ENCODE peak calls at places on chromosomes 5 and 9, in four cellular contexts. J is stimulated activated CD8-positive, alpha-beta memory T cell treated with anti-CD3 and anti-CD28 coated beads, Interleukin-7, amount 100 ng/mL, for 24 hours; Q is NCI-H1048; O is posterior cingulate gyrus. Z is an unnamed sample.

GRCh38 chr5:74633710-74634109 is 6.8 kb downstream of the ENC1 start:
- DNase-seq in J (no peak), Q (no peak), O (no peak), Z (no peak)

GRCh38 chr5:92313385-92313784 is 930.3 kb upstream of the ARRDC3 start:
- DNase-seq in J (no peak), Q (no peak), O (no peak), Z (no peak)

GRCh38 chr5:36369092-36369737 is 67.5 kb upstream of the RANBP3L start:
- DNase-seq in J (no peak), Q (no peak), O (no peak), Z (no peak)

GRCh38 chr9:36802171-36802920 is 229.7 kb downstream of the MELK start:
- DNase-seq in J (no peak), Q (no peak), O (peak), Z (no peak)

GRCh38 chr5:122756263-122756911 is 18.5 kb upstream of the SNX2 start:
- DNase-seq in J (no peak), Q (no peak), O (no peak), Z (no peak)

GRCh38 chr5:171313481-171314206 is 4.6 kb downstream of the TLX3 start:
- DNase-seq in J (no peak), Q (no peak), O (no peak), Z (no peak)

GRCh38 chr5:3606121-3606831 is 10.6 kb downstream of the IRX1 start:
- DNase-seq in J (no peak), Q (no peak), O (no peak), Z (no peak)

GRCh38 chr9:6944896-6945295 is 187.1 kb downstream of the KDM4C start:
- DNase-seq in J (no peak), Q (no peak), O (no peak), Z (no peak)

GRCh38 chr9:116644099-116644688 is 42.9 kb upstream of the TRIM32 start:
- DNase-seq in J (no peak), Q (no peak), O (no peak), Z (no peak)

GRCh38 chr5:40904205-40904993 is 4.9 kb upstream of the C7 start:
- DNase-seq in J (no peak), Q (no peak), O (peak), Z (peak)

GRCh38 chr5:156359452-156359851 is 32.5 kb downstream of the SGCD start:
- DNase-seq in J (no peak), Q (no peak), O (no peak), Z (no peak)

GRCh38 chr5:82657036-82657699 is 379.0 kb upstream of the RPS23 start:
- DNase-seq in J (no peak), Q (no peak), O (no peak), Z (no peak)

GRCh38 chr5:127648997-127649550 is at the start of gene CTXN3:
- DNase-seq in J (no peak), Q (no peak), O (no peak), Z (no peak)

GRCh38 chr5:10323588-10324488 is 16.1 kb upstream of the CMBL start:
- DNase-seq in J (no peak), Q (no peak), O (no peak), Z (no peak)

GRCh38 chr9:112119225-112120045 is 55.7 kb downstream of the SUSD1 start:
- DNase-seq in J (no peak), Q (no peak), O (no peak), Z (peak)

Z was measured in NCI-H526.